ENCODE peak calls at places on chromosomes 4 and X, in seven cellular contexts. M, D, H, F, Q, I and O are unnamed samples.

GRCh38 chr4:77600521-77601451 is 4.8 kb upstream of the CXCL13 start:
- DNase-seq in Q (peak; percentile 64), D (no peak), I (peak; percentile 55), F (no peak), M (peak; percentile 23), H (peak; percentile 11), O (no peak)

GRCh38 chr4:24802648-24803047 is 7.3 kb downstream of the SOD3 start:
- DNase-seq in Q (no peak), D (no peak), F (no peak), M (no peak), I (peak; percentile 31), H (no peak), O (no peak)

GRCh38 chr4:39036172-39036571 is 4.0 kb upstream of the TMEM156 start:
- DNase-seq in F (no peak), Q (peak; percentile 93), I (peak; percentile 59), M (peak; percentile 88), H (no peak), D (peak; percentile 47), O (no peak)

GRCh38 chr4:60250657-60251056 is 949.5 kb upstream of the ADGRL3 start:
- DNase-seq in I (no peak), D (no peak), H (no peak), Q (no peak), F (no peak), M (no peak), O (no peak)

GRCh38 chr4:73244941-73245601 is 13.5 kb downstream of the ANKRD17 start:
- DNase-seq in I (no peak), F (no peak), Q (no peak), H (no peak), D (no peak), M (no peak), O (no peak)

GRCh38 chrX:47170861-47171692 is 22.6 kb upstream of the UBA1 start:
- DNase-seq in D (no peak), Q (no peak), I (no peak), H (no peak), F (no peak), M (no peak), O (no peak)

GRCh38 chr4:37678624-37679023 is 7.6 kb downstream of the RELL1 start:
- DNase-seq in Q (no peak), F (no peak), H (no peak), M (peak; percentile 38), D (no peak), I (no peak), O (no peak)

GRCh38 chr4:118811832-118812231 is 24.1 kb downstream of the SEC24D start:
- DNase-seq in M (no peak), D (no peak), F (no peak), I (no peak), Q (no peak), H (no peak), O (no peak)

GRCh38 chr4:2792396-2792710 is 532 bp upstream of the SH3BP2 start:
- DNase-seq in Q (no peak), H (no peak), F (no peak), M (no peak), I (no peak), D (no peak), O (peak; percentile 17)

GRCh38 chr4:83552085-83552484 is 16.2 kb downstream of the GPAT3 start:
- DNase-seq in H (no peak), I (peak; percentile 76), F (no peak), M (peak; percentile 79), Q (peak; percentile 53), D (peak; percentile 76), O (no peak)

GRCh38 chrX:71184092-71184491 is 38.9 kb upstream of the GJB1 start:
- DNase-seq in D (no peak), I (no peak), Q (no peak), M (no peak), F (no peak), H (no peak), O (no peak)

GRCh38 chrX:16487620-16488380 is 162.2 kb upstream of the S100G start:
- DNase-seq in I (peak; percentile 51), D (no peak), F (no peak), H (no peak), M (peak; percentile 50), Q (peak; percentile 44), O (no peak)

GRCh38 chrX:46628406-46629371 is 55.1 kb downstream of the CHST7 start:
- DNase-seq in D (no peak), M (peak; percentile 39), Q (no peak), H (no peak), I (peak; percentile 88), F (peak; percentile 76), O (peak; percentile 80)

GRCh38 chr4:54099959-54100606 is at the start of gene GSX2:
- DNase-seq in Q (no peak), F (no peak), I (peak; percentile 59), M (peak; percentile 40), H (no peak), D (no peak), O (no peak)

GRCh38 chrX:65528705-65529340 is 5.8 kb downstream of the LAS1L start:
- DNase-seq in H (no peak), F (no peak), I (peak; percentile 52), D (no peak), M (peak; percentile 24), Q (peak; percentile 12), O (peak; percentile 32)

GRCh38 chr4:5711479-5712184 is 631 bp downstream of the EVC start:
- DNase-seq in Q (peak; percentile 17), M (peak; percentile 55), F (no peak), D (peak; percentile 14), H (no peak), I (peak; percentile 68), O (no peak)

GRCh38 chr4:6916587-6917444 is 7.2 kb downstream of the TBC1D14 start:
- DNase-seq in Q (peak; percentile 37), H (no peak), D (no peak), I (no peak), M (no peak), F (peak; percentile 91), O (no peak)

GRCh38 chrX:31604629-31605221 is 532.9 kb upstream of the FTHL17 start:
- DNase-seq in H (no peak), F (no peak), I (no peak), Q (no peak), M (no peak), D (no peak), O (no peak)

GRCh38 chr4:140426610-140427103 is 791 bp downstream of the CLGN start:
- DNase-seq in F (no peak), D (no peak), Q (no peak), I (no peak), M (no peak), H (peak; percentile 59), O (peak; percentile 59)

GRCh38 chr4:62431513-62431912 is 1231.4 kb downstream of the ADGRL3 start:
- DNase-seq in M (no peak), Q (peak; percentile 57), F (no peak), D (no peak), H (no peak), I (no peak), O (no peak)

GRCh38 chr4:24551492-24552330 is 32.6 kb downstream of the DHX15 start:
- DNase-seq in D (no peak), Q (no peak), I (peak; percentile 41), M (peak; percentile 25), F (no peak), H (no peak), O (no peak)

GRCh38 chr4:90328558-90328957 is 201.4 kb downstream of the CCSER1 start:
- DNase-seq in D (peak; percentile 20), Q (peak; percentile 11), H (peak; percentile 41), M (peak; percentile 3), I (peak; percentile 46), F (no peak), O (no peak)

GRCh38 chrX:69362889-69363288 is 141.2 kb upstream of the NALF2 start:
- DNase-seq in F (no peak), D (peak; percentile 3), Q (no peak), H (no peak), I (peak; percentile 58), M (peak; percentile 82), O (no peak)

GRCh38 chr4:5751073-5751917 is 40.3 kb downstream of the EVC start:
- DNase-seq in M (peak; percentile 72), F (peak; percentile 61), H (no peak), Q (peak; percentile 15), I (peak; percentile 96), D (peak; percentile 99), O (peak; percentile 57)

GRCh38 chr4:25446611-25447010 is 69.5 kb downstream of the ANAPC4 start:
- DNase-seq in H (no peak), D (no peak), I (no peak), M (no peak), F (no peak), Q (no peak), O (no peak)

GRCh38 chr4:123114915-123115756 is 192.7 kb upstream of the NUDT6 start:
- DNase-seq in D (no peak), H (no peak), M (no peak), Q (no peak), I (no peak), F (peak; percentile 74), O (no peak)

GRCh38 chrX:6021316-6022091 is 207.2 kb downstream of the NLGN4X start:
- DNase-seq in H (peak; percentile 61), D (no peak), Q (peak; percentile 51), F (no peak), I (peak; percentile 53), M (no peak), O (no peak)

GRCh38 chr4:149047368-149047767 is 605.2 kb upstream of the NR3C2 start:
- DNase-seq in Q (peak; percentile 20), M (peak; percentile 4), D (no peak), F (no peak), H (no peak), I (no peak), O (no peak)

GRCh38 chrX:16722481-16722880 is 3.1 kb downstream of the SYAP1 start:
- DNase-seq in I (no peak), F (no peak), Q (no peak), D (no peak), H (no peak), M (no peak), O (no peak)

GRCh38 chrX:16807548-16807947 is 21.3 kb downstream of the TXLNG start:
- DNase-seq in Q (no peak), H (no peak), D (no peak), M (peak; percentile 37), I (peak; percentile 10), F (no peak), O (no peak)

GRCh38 chrX:49879656-49880277 is 483 bp downstream of the USP27X start:
- DNase-seq in D (no peak), I (peak; percentile 17), F (no peak), M (peak; percentile 1), H (no peak), Q (no peak), O (no peak)

GRCh38 chrX:140432328-140433025 is 72.4 kb downstream of the SOX3 start:
- DNase-seq in D (no peak), Q (no peak), H (no peak), M (peak; percentile 6), I (no peak), F (no peak), O (peak; percentile 76)

GRCh38 chr4:121011780-121012340 is 60.5 kb downstream of the NDNF start:
- DNase-seq in M (no peak), Q (no peak), H (no peak), D (no peak), I (no peak), F (no peak), O (no peak)

GRCh38 chrX:68789966-68790365 is 38.9 kb upstream of the EFNB1 start:
- DNase-seq in D (no peak), Q (no peak), F (no peak), H (no peak), M (no peak), I (no peak), O (no peak)

GRCh38 chr4:156939151-156939550 is 32.4 kb downstream of the PDGFC start:
- DNase-seq in F (no peak), M (no peak), Q (peak; percentile 84), D (no peak), I (no peak), H (no peak), O (no peak)